ENCODE peak calls at places on chromosome 15, in four cellular contexts. One of them, this sample, is unnamed.

GRCh38 chr15:57462391-57462790 is 86.1 kb downstream of the CGNL1 start:
- DNase-seq in OCI-LY7: no peak
- DNase-seq in left ventricle myocardium inferior: no peak
- DNase-seq in fibroblast of pulmonary artery: peak
- DNase-seq in this sample: peak

GRCh38 chr15:100732359-100733055 is 130.1 kb downstream of the ASB7 start:
- DNase-seq in OCI-LY7: no peak
- DNase-seq in left ventricle myocardium inferior: no peak
- DNase-seq in fibroblast of pulmonary artery: no peak
- DNase-seq in this sample: no peak

GRCh38 chr15:74132681-74133070 is 2.3 kb downstream of the ISLR2 start:
- DNase-seq in OCI-LY7: no peak
- DNase-seq in left ventricle myocardium inferior: no peak
- DNase-seq in fibroblast of pulmonary artery: no peak
- DNase-seq in this sample: no peak

GRCh38 chr15:58003810-58004209 is 61.7 kb downstream of the ALDH1A2 start:
- DNase-seq in OCI-LY7: no peak
- DNase-seq in left ventricle myocardium inferior: no peak
- DNase-seq in fibroblast of pulmonary artery: no peak
- DNase-seq in this sample: no peak

GRCh38 chr15:68276668-68277067 is 877 bp upstream of the FEM1B start:
- DNase-seq in OCI-LY7: no peak
- DNase-seq in left ventricle myocardium inferior: no peak
- DNase-seq in fibroblast of pulmonary artery: no peak
- DNase-seq in this sample: no peak

GRCh38 chr15:39720721-39721611 is 61.7 kb downstream of the FSIP1 start:
- DNase-seq in OCI-LY7: no peak
- DNase-seq in left ventricle myocardium inferior: no peak
- DNase-seq in fibroblast of pulmonary artery: no peak
- DNase-seq in this sample: peak

GRCh38 chr15:99131441-99132023 is 26.7 kb downstream of the SYNM start:
- DNase-seq in OCI-LY7: no peak
- DNase-seq in left ventricle myocardium inferior: no peak
- DNase-seq in fibroblast of pulmonary artery: no peak
- DNase-seq in this sample: no peak

GRCh38 chr15:64224508-64224907 is 61.7 kb upstream of the PPIB start:
- DNase-seq in OCI-LY7: no peak
- DNase-seq in left ventricle myocardium inferior: no peak
- DNase-seq in fibroblast of pulmonary artery: peak
- DNase-seq in this sample: peak

GRCh38 chr15:85414495-85414894 is 34.1 kb downstream of the AKAP13 start:
- DNase-seq in OCI-LY7: no peak
- DNase-seq in left ventricle myocardium inferior: no peak
- DNase-seq in fibroblast of pulmonary artery: peak
- DNase-seq in this sample: peak

GRCh38 chr15:63190993-63191392 is 1.6 kb downstream of the RAB8B start:
- DNase-seq in OCI-LY7: no peak
- DNase-seq in left ventricle myocardium inferior: no peak
- DNase-seq in fibroblast of pulmonary artery: no peak
- DNase-seq in this sample: no peak

GRCh38 chr15:74830868-74831267 is 4.4 kb downstream of the CPLX3 start:
- DNase-seq in OCI-LY7: no peak
- DNase-seq in left ventricle myocardium inferior: peak
- DNase-seq in fibroblast of pulmonary artery: no peak
- DNase-seq in this sample: no peak

GRCh38 chr15:63221346-63221745 is 31.9 kb downstream of the RAB8B start:
- DNase-seq in OCI-LY7: no peak
- DNase-seq in left ventricle myocardium inferior: peak
- DNase-seq in fibroblast of pulmonary artery: peak
- DNase-seq in this sample: no peak

GRCh38 chr15:76197703-76198455 is 113.4 kb downstream of the ETFA start:
- DNase-seq in OCI-LY7: no peak
- DNase-seq in left ventricle myocardium inferior: no peak
- DNase-seq in fibroblast of pulmonary artery: no peak
- DNase-seq in this sample: no peak

GRCh38 chr15:78727561-78727960 is 83.7 kb downstream of the ADAMTS7 start:
- DNase-seq in OCI-LY7: no peak
- DNase-seq in left ventricle myocardium inferior: no peak
- DNase-seq in fibroblast of pulmonary artery: peak
- DNase-seq in this sample: peak

GRCh38 chr15:76217029-76217866 is 94.0 kb downstream of the ETFA start:
- DNase-seq in OCI-LY7: no peak
- DNase-seq in left ventricle myocardium inferior: no peak
- DNase-seq in fibroblast of pulmonary artery: peak
- DNase-seq in this sample: peak

GRCh38 chr15:59116141-59116540 is 11.2 kb downstream of the CCNB2 start:
- DNase-seq in OCI-LY7: no peak
- DNase-seq in left ventricle myocardium inferior: no peak
- DNase-seq in fibroblast of pulmonary artery: no peak
- DNase-seq in this sample: no peak

GRCh38 chr15:39887832-39888231 is 32.2 kb downstream of the GPR176 start:
- DNase-seq in OCI-LY7: peak
- DNase-seq in left ventricle myocardium inferior: no peak
- DNase-seq in fibroblast of pulmonary artery: peak
- DNase-seq in this sample: peak

GRCh38 chr15:97126556-97127233 is 796.2 kb downstream of the NR2F2 start:
- DNase-seq in OCI-LY7: no peak
- DNase-seq in left ventricle myocardium inferior: no peak
- DNase-seq in fibroblast of pulmonary artery: no peak
- DNase-seq in this sample: peak

GRCh38 chr15:45498701-45499100 is 23.9 kb downstream of the SLC30A4 start:
- DNase-seq in OCI-LY7: no peak
- DNase-seq in left ventricle myocardium inferior: no peak
- DNase-seq in fibroblast of pulmonary artery: no peak
- DNase-seq in this sample: no peak

GRCh38 chr15:40549894-40550293 is 14.9 kb downstream of the CCDC32 start:
- DNase-seq in OCI-LY7: no peak
- DNase-seq in left ventricle myocardium inferior: peak
- DNase-seq in fibroblast of pulmonary artery: no peak
- DNase-seq in this sample: no peak

GRCh38 chr15:95866698-95867440 is 463.6 kb upstream of the NR2F2 start:
- DNase-seq in OCI-LY7: no peak
- DNase-seq in left ventricle myocardium inferior: no peak
- DNase-seq in fibroblast of pulmonary artery: peak
- DNase-seq in this sample: no peak

GRCh38 chr15:68380456-68380855 is 51.5 kb downstream of the ITGA11 start:
- DNase-seq in OCI-LY7: no peak
- DNase-seq in left ventricle myocardium inferior: no peak
- DNase-seq in fibroblast of pulmonary artery: no peak
- DNase-seq in this sample: no peak

GRCh38 chr15:74364936-74365618 is 2.4 kb downstream of the CYP11A1 start:
- DNase-seq in OCI-LY7: no peak
- DNase-seq in left ventricle myocardium inferior: no peak
- DNase-seq in fibroblast of pulmonary artery: no peak
- DNase-seq in this sample: no peak

GRCh38 chr15:33699691-33700447 is 268.4 kb upstream of the CHRM5 start:
- DNase-seq in OCI-LY7: peak
- DNase-seq in left ventricle myocardium inferior: no peak
- DNase-seq in fibroblast of pulmonary artery: peak
- DNase-seq in this sample: peak

GRCh38 chr15:99305761-99306505 is 54.7 kb downstream of the LRRC28 start:
- DNase-seq in OCI-LY7: no peak
- DNase-seq in left ventricle myocardium inferior: peak
- DNase-seq in fibroblast of pulmonary artery: peak
- DNase-seq in this sample: peak

GRCh38 chr15:86162676-86163075 is 83.0 kb downstream of the AGBL1 start:
- DNase-seq in OCI-LY7: no peak
- DNase-seq in left ventricle myocardium inferior: no peak
- DNase-seq in fibroblast of pulmonary artery: no peak
- DNase-seq in this sample: no peak

GRCh38 chr15:94478763-94479162 is 247.4 kb downstream of the MCTP2 start:
- DNase-seq in OCI-LY7: peak
- DNase-seq in left ventricle myocardium inferior: no peak
- DNase-seq in fibroblast of pulmonary artery: no peak
- DNase-seq in this sample: no peak

GRCh38 chr15:93478922-93479321 is 389.9 kb upstream of the RGMA start:
- DNase-seq in OCI-LY7: no peak
- DNase-seq in left ventricle myocardium inferior: no peak
- DNase-seq in fibroblast of pulmonary artery: no peak
- DNase-seq in this sample: no peak

GRCh38 chr15:90598053-90598577 is 68.4 kb downstream of the CRTC3 start:
- DNase-seq in OCI-LY7: peak
- DNase-seq in left ventricle myocardium inferior: peak
- DNase-seq in fibroblast of pulmonary artery: peak
- DNase-seq in this sample: peak

GRCh38 chr15:84765675-84766074 is 17.3 kb downstream of the ZNF592 start:
- DNase-seq in OCI-LY7: no peak
- DNase-seq in left ventricle myocardium inferior: no peak
- DNase-seq in fibroblast of pulmonary artery: no peak
- DNase-seq in this sample: no peak

GRCh38 chr15:25743160-25743908 is 119.8 kb downstream of the ATP10A start:
- DNase-seq in OCI-LY7: no peak
- DNase-seq in left ventricle myocardium inferior: no peak
- DNase-seq in fibroblast of pulmonary artery: no peak
- DNase-seq in this sample: no peak
- H3K4me3 ChIP-seq in OCI-LY7: no peak
- H3K4me3 ChIP-seq in left ventricle myocardium inferior: no peak
- H3K4me3 ChIP-seq in fibroblast of pulmonary artery: no peak
- H3K4me3 ChIP-seq in this sample: no peak

GRCh38 chr15:43942157-43942556 is 115.4 kb downstream of the WDR76 start:
- DNase-seq in OCI-LY7: no peak
- DNase-seq in left ventricle myocardium inferior: no peak
- DNase-seq in fibroblast of pulmonary artery: no peak
- DNase-seq in this sample: no peak

GRCh38 chr15:43943511-43943910 is 116.7 kb downstream of the WDR76 start:
- DNase-seq in OCI-LY7: no peak
- DNase-seq in left ventricle myocardium inferior: no peak
- DNase-seq in fibroblast of pulmonary artery: no peak
- DNase-seq in this sample: no peak

GRCh38 chr15:43941071-43941470 is 114.3 kb downstream of the WDR76 start:
- DNase-seq in OCI-LY7: no peak
- DNase-seq in left ventricle myocardium inferior: no peak
- DNase-seq in fibroblast of pulmonary artery: no peak
- DNase-seq in this sample: no peak

GRCh38 chr15:43941555-43941954 is 114.8 kb downstream of the WDR76 start:
- DNase-seq in OCI-LY7: no peak
- DNase-seq in left ventricle myocardium inferior: no peak
- DNase-seq in fibroblast of pulmonary artery: no peak
- DNase-seq in this sample: no peak

DNA sequence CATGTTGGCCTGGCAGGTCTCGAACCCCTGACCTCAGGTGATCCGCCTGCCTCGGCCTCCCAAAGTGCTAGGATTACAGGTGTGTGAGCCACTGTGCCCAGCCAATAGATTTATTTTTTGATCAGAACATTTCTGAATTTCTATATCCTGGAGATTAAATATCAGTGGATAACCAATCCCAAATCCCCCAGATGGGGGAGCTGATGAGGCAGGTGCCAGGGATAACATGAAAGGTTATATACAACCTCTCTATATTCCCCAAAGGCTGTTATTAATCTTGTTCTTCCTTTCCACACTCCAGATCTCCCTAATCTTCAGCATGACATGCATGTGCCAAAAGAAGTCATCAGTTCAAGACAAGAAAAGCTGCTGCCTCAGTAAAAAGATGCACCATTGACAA is 112.3 kb downstream of the WDR76 start:
- DNase-seq in OCI-LY7: peak
- DNase-seq in left ventricle myocardium inferior: no peak
- DNase-seq in fibroblast of pulmonary artery: peak
- DNase-seq in this sample: peak
- TF ChIP-seq CTCF in OCI-LY7: peak
- TF ChIP-seq CTCF in left ventricle myocardium inferior: peak
- TF ChIP-seq CTCF in fibroblast of pulmonary artery: peak
- TF ChIP-seq CTCF in this sample: peak

DNA sequence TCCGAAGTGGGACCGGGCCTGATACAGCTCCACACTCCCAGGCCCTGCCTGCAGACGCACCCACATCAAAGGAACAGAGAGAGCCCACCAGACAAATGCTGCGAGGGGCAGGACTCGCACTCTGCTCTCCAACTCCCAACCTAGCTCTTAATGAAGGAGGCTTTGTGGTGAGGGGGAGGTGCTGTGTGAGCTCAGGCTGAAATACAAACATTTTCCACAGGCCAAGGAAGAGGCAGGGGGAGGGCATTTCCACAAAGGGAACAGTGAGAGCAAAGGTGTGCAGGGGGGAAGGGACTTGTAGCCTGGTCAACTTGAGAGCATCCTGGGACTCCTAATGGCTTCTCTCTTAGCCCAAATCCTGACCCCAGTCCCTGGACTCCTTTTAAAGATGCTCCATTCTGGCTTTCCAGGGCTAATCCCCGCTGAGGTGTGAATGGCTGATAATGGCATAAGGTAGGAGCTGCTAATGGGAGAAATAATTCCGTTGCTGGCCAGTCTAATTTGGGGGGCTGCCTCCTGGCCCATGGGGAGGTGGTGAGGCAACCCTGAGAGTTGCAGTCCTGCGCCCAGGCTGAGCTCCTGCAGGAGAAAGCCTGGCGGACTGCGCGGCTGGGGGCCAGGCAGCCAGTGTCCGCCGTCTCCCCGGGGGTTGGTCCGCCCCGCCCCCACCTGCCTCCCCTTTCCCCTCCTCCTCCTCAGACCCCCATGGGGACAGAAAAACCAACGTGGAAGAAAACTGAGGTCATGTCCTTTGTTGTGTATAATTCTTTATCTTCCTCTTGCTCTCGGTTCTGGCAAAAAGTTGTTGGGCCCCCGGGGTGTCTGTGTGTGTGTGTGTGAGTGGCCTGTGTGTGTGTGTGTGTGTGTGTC is 9.5 kb downstream of the LINGO1 start:
- DNase-seq in OCI-LY7: no peak
- DNase-seq in left ventricle myocardium inferior: no peak
- DNase-seq in fibroblast of pulmonary artery: no peak
- DNase-seq in this sample: no peak
- H3K4me3 ChIP-seq in OCI-LY7: no peak
- H3K4me3 ChIP-seq in left ventricle myocardium inferior: no peak
- H3K4me3 ChIP-seq in fibroblast of pulmonary artery: no peak
- H3K4me3 ChIP-seq in this sample: no peak

DNA sequence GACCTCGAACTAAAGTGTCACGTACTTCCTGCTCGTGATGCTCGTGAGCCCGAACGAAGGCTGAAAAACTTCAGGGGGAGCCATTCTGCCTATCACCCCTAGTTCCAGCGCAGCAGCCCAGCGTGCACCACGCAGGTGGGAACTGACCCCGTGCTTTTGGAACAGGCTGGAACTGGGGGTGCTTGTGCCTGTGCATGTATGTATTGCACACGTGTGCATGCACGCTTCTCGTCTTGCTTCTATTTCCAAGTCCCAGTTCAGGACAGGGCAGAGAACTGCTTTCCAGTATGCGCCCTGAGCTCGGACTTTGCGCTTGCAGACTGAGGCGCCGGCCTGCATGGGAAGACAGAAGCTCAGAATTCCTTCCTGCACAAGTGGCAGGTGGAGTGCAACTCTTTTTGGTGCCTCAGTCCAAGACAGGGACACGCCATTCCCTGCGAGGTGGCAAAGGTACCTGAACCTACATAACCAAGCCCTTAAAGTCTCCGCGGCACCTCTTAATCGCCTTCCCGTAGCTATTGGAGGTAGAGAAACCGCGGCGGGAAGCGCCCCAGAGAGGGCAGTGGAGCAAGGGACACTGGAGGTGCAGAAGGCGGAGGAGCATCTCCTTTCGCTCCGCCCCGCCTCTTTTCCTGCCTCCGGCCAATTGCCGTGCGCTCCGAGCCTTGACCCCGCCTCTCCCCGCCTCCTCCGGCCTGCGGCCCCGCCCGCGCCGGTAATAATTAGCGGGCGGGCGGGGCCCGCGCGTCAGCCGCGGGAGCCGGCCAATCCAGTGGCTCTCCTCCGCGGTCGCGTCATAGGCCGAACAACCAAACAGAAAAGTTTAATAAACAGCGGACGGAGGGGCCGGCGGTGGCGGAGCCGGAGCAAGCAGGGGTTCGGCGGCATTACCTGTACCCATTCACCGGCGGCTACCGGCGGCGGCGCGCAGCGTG is at the start of gene ZFAND6:
- DNase-seq in OCI-LY7: peak
- DNase-seq in left ventricle myocardium inferior: peak
- DNase-seq in fibroblast of pulmonary artery: peak
- DNase-seq in this sample: peak
- TF ChIP-seq CTCF in OCI-LY7: peak
- TF ChIP-seq CTCF in left ventricle myocardium inferior: no peak
- TF ChIP-seq CTCF in fibroblast of pulmonary artery: no peak
- TF ChIP-seq CTCF in this sample: peak

This sample was measured in choroid plexus epithelial cell.